ENCODE peak calls at places on chromosomes 4 and X, in eight cellular contexts. X is endothelial cell of umbilical vein, J is astrocyte, E is brain microvascular endothelial cell, R is suprapubic skin, N is WERI-Rb-1, F is fibroblast of mammary gland, K is AG10803. G is an unnamed sample.

GRCh38 chrX:107304141-107304540 is 97.7 kb downstream of the DNAAF6 start:
- DNase-seq in F (no peak), X (no peak), K (no peak), E (no peak), R (no peak), N (no peak), J (no peak), G (no peak)

GRCh38 chr4:184838249-184839074 is 12.7 kb upstream of the ACSL1 start:
- DNase-seq in R (no peak), K (no peak), F (peak; percentile 38), J (no peak), E (no peak), X (no peak), N (no peak), G (no peak)

GRCh38 chr4:22356996-22357596 is 158.8 kb downstream of the ADGRA3 start:
- DNase-seq in F (peak; percentile 61), R (no peak), K (peak; percentile 15), N (peak; percentile 20), J (peak; percentile 13), X (peak; percentile 4), E (peak; percentile 9), G (no peak)

GRCh38 chr4:158896459-158897238 is 127.8 kb downstream of the FNIP2 start:
- DNase-seq in K (no peak), F (no peak), J (no peak), N (no peak), E (peak; percentile 24), X (peak; percentile 49), R (no peak), G (no peak)

GRCh38 chr4:118834960-118835895 is 698 bp downstream of the SEC24D start:
- DNase-seq in R (peak; percentile 76), F (peak; percentile 92), N (peak; percentile 61), J (peak; percentile 94), K (peak; percentile 90), E (peak; percentile 90), X (peak; percentile 90), G (peak; percentile 81)

GRCh38 chr4:111641813-111642579 is 503.3 kb upstream of the FAM241A start:
- DNase-seq in X (peak; percentile 86), F (peak; percentile 95), K (peak; percentile 95), N (peak; percentile 83), R (peak; percentile 70), E (peak; percentile 83), J (peak; percentile 73), G (peak; percentile 87)

GRCh38 chrX:156001667-156002021 is 4.1 kb downstream of the IL9R start:
- DNase-seq in E (no peak), X (no peak), J (no peak), R (no peak), F (no peak), K (no peak), N (no peak), G (no peak)

GRCh38 chrX:1493317-1493856 is 40.7 kb upstream of the ASMTL start:
- DNase-seq in J (no peak), F (no peak), K (no peak), N (no peak), X (no peak), R (no peak), E (no peak), G (no peak)

GRCh38 chr4:41757521-41758156 is 9.1 kb upstream of the PHOX2B start:
- DNase-seq in N (no peak), F (no peak), X (peak; percentile 78), R (no peak), J (no peak), K (no peak), E (no peak), G (no peak)

GRCh38 chrX:19672211-19672814 is 157.0 kb upstream of the MAP3K15 start:
- DNase-seq in N (no peak), X (no peak), J (peak; percentile 14), R (no peak), F (no peak), E (no peak), K (no peak), G (no peak)

GRCh38 chrX:131955099-131955777 is 67.9 kb upstream of the STK26 start:
- DNase-seq in N (no peak), F (no peak), X (no peak), R (no peak), K (no peak), E (no peak), J (no peak), G (no peak)

GRCh38 chr4:145406970-145407369 is 74.7 kb upstream of the SMAD1 start:
- DNase-seq in R (no peak), E (no peak), X (peak; percentile 34), F (no peak), N (no peak), K (no peak), J (peak; percentile 2), G (no peak)

GRCh38 chr4:54781771-54782170 is 124.0 kb downstream of the KIT start:
- DNase-seq in J (no peak), R (no peak), X (no peak), K (peak; percentile 81), N (no peak), E (no peak), F (no peak), G (no peak)

GRCh38 chr4:6951880-6952381 is 42.3 kb downstream of the TBC1D14 start:
- DNase-seq in N (no peak), F (no peak), J (no peak), R (peak; percentile 56), E (no peak), X (no peak), K (no peak), G (no peak)

GRCh38 chr4:6956087-6956433 is 46.4 kb downstream of the TBC1D14 start:
- DNase-seq in J (no peak), K (no peak), R (peak; percentile 35), X (no peak), F (no peak), N (no peak), E (no peak), G (no peak)

GRCh38 chr4:6956434-6957147 is 47.0 kb downstream of the TBC1D14 start:
- DNase-seq in R (peak; percentile 55), N (no peak), J (no peak), F (no peak), E (no peak), K (no peak), X (no peak), G (no peak)

GRCh38 chr4:6955261-6955911 is 45.8 kb downstream of the TBC1D14 start:
- DNase-seq in K (no peak), R (peak; percentile 49), F (no peak), X (no peak), N (peak; percentile 64), E (no peak), J (no peak), G (no peak)

DNA sequence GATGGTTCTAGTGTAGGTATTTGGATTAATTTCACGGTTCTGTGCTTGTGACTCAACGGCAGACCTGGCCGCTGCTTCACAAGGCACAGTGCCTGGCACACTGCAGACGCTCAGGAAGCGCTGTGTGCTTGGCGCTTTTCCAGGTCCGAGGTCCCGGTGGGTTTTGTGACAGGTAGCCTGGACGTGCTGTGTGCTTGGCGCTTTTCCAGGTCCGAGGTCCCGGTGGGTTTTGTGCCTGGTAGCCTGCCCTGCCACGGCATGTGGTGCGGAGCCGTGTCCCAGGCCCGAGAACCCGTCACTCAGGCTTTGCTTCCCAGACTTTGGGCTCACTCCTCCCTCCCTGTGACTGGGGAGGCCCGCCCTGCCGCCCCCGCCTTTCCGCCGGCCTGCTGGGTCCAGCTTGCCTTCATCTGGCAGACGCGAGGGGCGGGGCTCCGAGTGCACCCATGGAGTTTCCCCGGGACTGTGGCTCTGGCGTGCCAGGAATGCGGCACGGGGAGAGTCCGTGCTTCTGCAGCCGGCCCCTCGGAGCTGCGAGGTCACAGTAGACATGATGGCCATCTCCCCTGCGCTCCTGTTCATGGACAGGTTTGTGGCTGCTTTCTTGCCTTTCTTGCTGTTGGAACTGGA is 44.2 kb downstream of the TBC1D14 start:
- DNase-seq in R (peak; percentile 92), F (peak; percentile 81), X (no peak), N (no peak), J (peak; percentile 68), E (peak; percentile 76), K (peak; percentile 69), G (no peak)
- H3K4me3 ChIP-seq in R (peak overlapping the region; percentile 32), F (peak overlapping the region; percentile 49), X (no peak overlapping the region), N (no peak overlapping the region), J (no peak overlapping the region), E (no peak overlapping the region), K (peak overlapping the region; percentile 50), G (peak overlapping the region; percentile 7)

DNA sequence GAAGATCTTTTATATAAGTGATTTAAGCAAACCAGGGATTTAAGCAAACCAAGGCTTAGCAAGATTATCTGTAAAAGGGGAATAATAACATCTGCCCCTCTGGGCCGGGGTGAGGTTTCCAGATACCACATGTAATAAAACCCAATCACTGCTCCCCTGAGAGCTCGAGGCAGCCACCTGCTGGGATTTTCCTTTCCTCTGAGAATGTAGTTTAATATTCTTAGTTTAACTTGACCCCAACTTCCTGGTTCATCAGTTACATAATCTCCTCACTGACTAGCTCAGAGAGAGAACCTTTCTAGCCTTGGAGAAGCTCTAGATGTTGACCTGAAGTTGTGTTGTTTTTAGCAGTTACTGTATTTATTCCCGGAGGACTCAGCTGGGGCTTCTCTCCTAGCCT is 322.4 kb downstream of the ARHGAP10 start:
- DNase-seq in N (peak; percentile 92), F (no peak), J (no peak), R (no peak), E (peak; percentile 9), X (peak; percentile 16), K (no peak), G (peak; percentile 5)
- H3K4me3 ChIP-seq in N (no peak overlapping the region), F (no peak overlapping the region), J (no peak overlapping the region), R (no peak overlapping the region), E (no peak overlapping the region), X (no peak overlapping the region), K (no peak overlapping the region), G (no peak overlapping the region)

DNA sequence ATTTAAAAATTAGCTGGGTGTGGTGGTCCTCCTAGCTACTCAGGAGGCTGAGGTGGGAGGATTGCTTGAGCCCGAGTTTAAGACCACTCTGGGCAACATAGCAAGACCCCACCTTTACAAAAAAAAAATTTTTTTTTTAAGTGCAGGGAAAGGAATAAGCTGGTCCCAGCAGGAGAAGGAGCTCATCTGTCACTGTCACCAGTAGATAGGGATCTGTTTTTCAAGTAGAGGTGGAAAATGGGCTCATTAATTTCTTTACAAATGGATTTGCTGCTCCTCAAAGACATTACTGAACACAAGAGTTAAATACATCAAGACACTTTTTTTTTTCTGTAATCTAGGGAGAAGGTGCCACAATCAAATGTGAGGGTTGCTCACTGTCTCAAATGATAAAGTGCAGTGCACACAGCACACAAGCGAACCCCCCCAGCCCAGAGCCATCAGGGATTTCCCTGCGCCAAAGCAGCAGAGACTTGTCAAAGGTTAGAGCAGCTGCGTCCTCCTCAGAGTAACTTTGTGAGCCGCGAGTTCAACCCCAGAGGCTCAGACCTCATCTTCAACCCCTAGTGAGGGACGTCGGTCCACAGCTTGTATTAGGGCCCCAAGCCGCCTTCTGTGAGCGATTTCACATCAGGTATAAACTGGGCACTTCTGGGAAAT is 14.3 kb upstream of the MTNR1A start:
- DNase-seq in F (no peak), E (no peak), N (no peak), X (no peak), J (no peak), R (no peak), K (no peak), G (no peak)
- H3K4me3 ChIP-seq in F (peak overlapping the region; percentile 10), E (peak overlapping the region; percentile 39), N (no peak overlapping the region), X (no peak overlapping the region), J (no peak overlapping the region), R (peak overlapping the region; percentile 23), K (no peak overlapping the region), G (peak overlapping the region; percentile 33)

DNA sequence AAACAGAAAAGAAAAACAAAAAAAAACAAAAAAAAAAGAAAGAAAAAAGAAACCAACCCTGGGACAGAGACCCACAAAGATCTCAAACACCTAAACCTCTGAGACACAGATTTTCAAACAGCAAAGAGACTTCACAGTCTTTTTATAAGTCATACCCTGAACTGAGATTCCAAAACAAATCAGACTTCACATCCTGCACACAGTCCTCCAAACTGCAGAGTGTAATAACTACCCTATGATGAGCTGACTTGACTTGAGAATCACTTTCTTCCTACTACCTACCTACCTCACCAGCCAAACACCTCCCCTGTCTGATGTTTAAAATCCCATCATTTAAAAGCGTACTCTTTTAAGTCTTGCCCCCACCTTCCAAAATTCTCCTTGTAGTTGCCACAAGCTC is 25.2 kb upstream of the GLOD5 start:
- DNase-seq in F (no peak), K (no peak), R (no peak), N (no peak), E (no peak), X (no peak), J (no peak), G (no peak)
- H3K4me3 ChIP-seq in F (no peak overlapping the region), K (peak overlapping the region; percentile 50), R (no peak overlapping the region), N (peak overlapping the region; percentile 49), E (no peak overlapping the region), X (no peak overlapping the region), J (no peak overlapping the region), G (no peak overlapping the region)